ENCODE peak calls at places on chromosome 4, in four cellular contexts. P, C, W and Q are unnamed samples.

GRCh38 chr4:19807505-19807904 is 444.2 kb upstream of the SLIT2 start:
- DNase-seq in P (peak), C (no peak), W (no peak), Q (no peak)

GRCh38 chr4:35151816-35152572 is 1092.3 kb downstream of the ARAP2 start:
- DNase-seq in P (no peak), C (no peak), W (no peak), Q (no peak)

GRCh38 chr4:1321946-1322650 is 24.9 kb upstream of the UVSSA start:
- DNase-seq in P (no peak), C (no peak), W (no peak), Q (no peak)

GRCh38 chr4:2962099-2962455 is 1.1 kb downstream of the NOP14 start:
- DNase-seq in P (no peak), C (no peak), W (no peak), Q (no peak)

GRCh38 chr4:154578919-154579318 is 11.6 kb downstream of the FGA start:
- DNase-seq in P (no peak), C (no peak), W (no peak), Q (no peak)

GRCh38 chr4:123741906-123742305 is 345.3 kb downstream of the SPRY1 start:
- DNase-seq in P (no peak), C (no peak), W (no peak), Q (no peak)

GRCh38 chr4:53764761-53765490 is 173.6 kb upstream of the LNX1 start:
- DNase-seq in P (peak), C (no peak), W (no peak), Q (no peak)

GRCh38 chr4:54333657-54334056 is 104.6 kb downstream of the PDGFRA start:
- DNase-seq in P (no peak), C (no peak), W (no peak), Q (no peak)

GRCh38 chr4:172813359-172813923 is 355.2 kb upstream of the GALNT7 start:
- DNase-seq in P (no peak), C (no peak), W (no peak), Q (no peak)

GRCh38 chr4:1178300-1179088 is 6.1 kb upstream of the SPON2 start:
- DNase-seq in P (no peak), C (no peak), W (no peak), Q (peak)

GRCh38 chr4:110106946-110107325 is 91.5 kb downstream of the ELOVL6 start:
- DNase-seq in P (peak), C (no peak), W (no peak), Q (peak)

GRCh38 chr4:134490863-134491262 is 289.3 kb upstream of the PABPC4L start:
- DNase-seq in P (no peak), C (no peak), W (no peak), Q (no peak)

GRCh38 chr4:152585036-152585439 is 49.1 kb upstream of the FBXW7 start:
- DNase-seq in P (no peak), C (no peak), W (no peak), Q (peak)

GRCh38 chr4:165343353-165344191 is 16.1 kb downstream of the MSMO1 start:
- DNase-seq in P (no peak), C (no peak), W (no peak), Q (no peak)

GRCh38 chr4:24226667-24227066 is 336.8 kb upstream of the PPARGC1A start:
- DNase-seq in P (peak), C (no peak), W (no peak), Q (no peak)

GRCh38 chr4:6032249-6033244 is 14.3 kb upstream of the C4orf50 start:
- DNase-seq in P (peak), C (no peak), W (no peak), Q (no peak)

GRCh38 chr4:182938213-182938645 is 21.0 kb upstream of the DCTD start:
- DNase-seq in P (peak), C (peak), W (peak), Q (peak)

GRCh38 chr4:38625508-38625907 is 38.5 kb upstream of the KLF3 start:
- DNase-seq in P (no peak), C (no peak), W (no peak), Q (no peak)

GRCh38 chr4:149980125-149980682 is 98.0 kb upstream of the DCLK2 start:
- DNase-seq in P (peak), C (no peak), W (no peak), Q (no peak)

GRCh38 chr4:80008351-80008750 is 64.7 kb downstream of the ANTXR2 start:
- DNase-seq in P (no peak), C (no peak), W (no peak), Q (no peak)

GRCh38 chr4:6507345-6507744 is 34.9 kb upstream of the PPP2R2C start:
- DNase-seq in P (no peak), C (no peak), W (peak), Q (no peak)

GRCh38 chr4:6367313-6367945 is 97.8 kb downstream of the WFS1 start:
- DNase-seq in P (no peak), C (no peak), W (no peak), Q (no peak)

GRCh38 chr4:54400802-54401201 is 171.7 kb downstream of the PDGFRA start:
- DNase-seq in P (peak), C (no peak), W (no peak), Q (no peak)

GRCh38 chr4:71266090-71266794 is 72.6 kb upstream of the SLC4A4 start:
- DNase-seq in P (peak), C (no peak), W (no peak), Q (peak)

GRCh38 chr4:154740462-154740861 is 3.3 kb upstream of the LRAT start:
- DNase-seq in P (no peak), C (no peak), W (no peak), Q (no peak)

GRCh38 chr4:88458091-88458740 is 1.3 kb downstream of the HERC5 start:
- DNase-seq in P (no peak), C (no peak), W (no peak), Q (no peak)

GRCh38 chr4:77833158-77833724 is 14.1 kb upstream of the CNOT6L start:
- DNase-seq in P (no peak), C (no peak), W (no peak), Q (no peak)

GRCh38 chr4:8347660-8348059 is 78.1 kb downstream of the HTRA3 start:
- DNase-seq in P (no peak), C (no peak), W (no peak), Q (no peak)

GRCh38 chr4:168453146-168453545 is 27.1 kb downstream of the DDX60L start:
- DNase-seq in P (no peak), C (no peak), W (no peak), Q (no peak)

GRCh38 chr4:106766519-106766918 is 269.6 kb downstream of the DKK2 start:
- DNase-seq in P (peak), C (no peak), W (no peak), Q (no peak)

GRCh38 chr4:38119663-38120374 is 159.6 kb downstream of the PTTG2 start:
- DNase-seq in P (peak), C (no peak), W (peak), Q (no peak)

GRCh38 chr4:76028242-76028859 is 5.1 kb upstream of the CXCL10 start:
- DNase-seq in P (no peak), C (no peak), W (no peak), Q (no peak)

GRCh38 chr4:76022031-76022430 is 1.3 kb downstream of the CXCL10 start:
- DNase-seq in P (no peak), C (no peak), W (no peak), Q (no peak)

GRCh38 chr4:76023381-76023780 is at the start of gene CXCL10:
- DNase-seq in P (no peak), C (no peak), W (no peak), Q (no peak)

GRCh38 chr4:76024007-76024406 is 710 bp upstream of the CXCL10 start:
- DNase-seq in P (no peak), C (no peak), W (no peak), Q (no peak)
- TF ChIP-seq CTCF in P (no peak), C (no peak), W (no peak), Q (no peak)

DNA sequence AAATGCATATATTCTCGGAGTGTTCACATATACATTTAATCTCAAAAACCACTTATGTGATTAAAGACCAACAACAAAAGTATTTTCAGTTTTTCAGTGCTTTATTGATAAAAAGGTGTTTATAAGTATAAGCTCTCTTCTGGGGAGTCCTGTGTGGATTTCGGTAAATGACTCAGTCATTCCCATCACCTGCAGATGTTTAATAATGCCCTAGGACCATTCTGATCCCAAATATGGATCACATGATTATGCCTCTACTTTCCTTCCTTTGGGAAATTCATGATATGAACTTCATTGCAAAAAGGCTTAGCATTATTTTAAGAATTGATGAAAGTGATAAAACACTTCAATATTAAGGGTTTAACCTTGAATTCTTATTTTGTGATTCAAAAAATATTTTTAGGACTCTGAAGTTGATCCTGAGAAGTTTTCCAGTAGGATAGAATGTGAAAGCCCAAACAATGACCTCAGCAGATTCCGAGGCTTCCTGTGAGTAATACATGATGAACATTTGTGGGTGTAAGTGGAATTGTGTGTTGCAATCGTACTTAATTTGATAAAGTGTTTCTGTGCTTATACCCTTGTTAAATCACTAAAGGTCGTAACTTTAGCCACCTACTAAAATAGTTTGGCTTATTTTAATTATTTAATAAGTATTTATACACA is 40.2 kb downstream of the ATP10D start:
- DNase-seq in P (peak), C (no peak), W (no peak), Q (no peak)
- TF ChIP-seq CTCF in P (no peak), C (no peak), W (no peak), Q (no peak)

GRCh38 chr4:92814677-92815076 is 510.9 kb downstream of the GRID2 start:
- DNase-seq in P (no peak), C (no peak), W (no peak), Q (no peak)
- TF ChIP-seq CTCF in P (no peak), C (no peak), W (no peak), Q (no peak)

DNA sequence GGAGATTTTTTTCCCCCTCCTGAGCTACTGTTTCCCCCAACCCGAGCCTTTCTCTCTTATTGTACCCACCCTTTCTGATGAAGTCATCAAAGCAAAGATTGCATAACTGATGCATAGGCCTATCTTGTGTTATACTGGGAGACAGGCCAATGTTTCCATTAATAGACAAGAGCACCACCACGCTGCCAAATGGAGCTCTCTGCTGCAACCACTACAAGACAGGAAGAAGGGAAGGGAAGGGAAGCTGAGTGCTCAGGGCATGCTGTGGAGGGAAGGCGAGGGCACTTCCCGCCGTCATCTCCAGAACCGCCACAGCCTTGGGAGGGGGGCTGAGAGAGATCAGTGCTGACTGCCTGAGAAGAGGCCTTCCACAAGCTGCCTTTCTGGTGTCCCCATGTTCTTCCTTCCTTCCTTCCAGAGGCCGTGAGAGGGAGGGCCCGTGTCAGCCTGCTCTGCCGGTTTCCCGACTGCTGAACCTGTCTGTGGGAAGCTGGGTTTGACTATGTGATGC is 75.0 kb downstream of the MGST2 start:
- DNase-seq in P (peak), C (no peak), W (peak), Q (no peak)
- TF ChIP-seq CTCF in P (peak), C (no peak), W (peak), Q (no peak)

GRCh38 chr4:158163941-158164665 is 8.7 kb downstream of the GASK1B start:
- DNase-seq in P (no peak), C (no peak), W (no peak), Q (no peak)
- TF ChIP-seq CTCF in P (peak), C (no peak), W (no peak), Q (no peak)